ENCODE peak calls at places on chromosomes 1 and 21, in eight cellular contexts. B is GM13976; S is naive B cell; U is EL; Y is body of pancreas; E is activated naive CD8-positive, alpha-beta T cell treated with anti-CD3 and anti-CD28 coated beads, Interleukin-2, amount 10 ng/mL, durations not matched to agents 7 days and 5 days; G is RPMI7951; O is HuH-7.5. Q is an unnamed sample.

GRCh38 chr1:59769412-59770095 is 45.2 kb upstream of the HOOK1 start:
- DNase-seq in B (no peak), S (no peak), U (no peak), Y (no peak), E (no peak), G (peak), O (no peak), Q (no peak)

GRCh38 chr1:116246174-116246573 is 126.9 kb upstream of the ATP1A1 start:
- DNase-seq in B (no peak), S (no peak), U (no peak), Y (no peak), E (no peak), G (no peak), O (no peak), Q (no peak)

GRCh38 chr1:93061895-93062792 is 16.9 kb upstream of the MTF2 start:
- DNase-seq in B (peak), S (peak), U (peak), Y (peak), E (no peak), G (peak), O (no peak), Q (peak)

GRCh38 chr1:1627261-1627841 is 4.6 kb upstream of the MMP23B start:
- DNase-seq in B (no peak), S (no peak), U (no peak), Y (no peak), E (peak), G (no peak), O (no peak), Q (no peak)

GRCh38 chr1:29513357-29513756 is 277.0 kb downstream of the PTPRU start:
- DNase-seq in B (peak), S (no peak), U (peak), Y (peak), E (no peak), G (peak), O (peak), Q (peak)

GRCh38 chr1:188425687-188426086 is 1596.9 kb downstream of the PLA2G4A start:
- DNase-seq in B (no peak), S (no peak), U (peak), Y (no peak), E (no peak), G (no peak), O (no peak), Q (no peak)

GRCh38 chr1:100720751-100721150 is 1.2 kb downstream of the VCAM1 start:
- DNase-seq in B (no peak), S (no peak), U (no peak), Y (no peak), E (no peak), G (no peak), O (no peak), Q (no peak)

GRCh38 chr1:20356850-20357459 is 66.3 kb downstream of the VWA5B1 start:
- DNase-seq in B (no peak), S (no peak), U (no peak), Y (no peak), E (no peak), G (no peak), O (no peak), Q (no peak)

GRCh38 chr21:41396452-41397107 is 29.5 kb upstream of the MX1 start:
- DNase-seq in B (no peak), S (no peak), U (peak), Y (peak), E (no peak), G (peak), O (no peak), Q (no peak)

GRCh38 chr1:27122652-27123051 is 32.3 kb downstream of the SLC9A1 start:
- DNase-seq in B (no peak), S (no peak), U (peak), Y (peak), E (no peak), G (peak), O (peak), Q (peak)

GRCh38 chr1:145795257-145795881 is 28.5 kb downstream of the RNF115 start:
- DNase-seq in B (no peak), S (no peak), U (no peak), Y (no peak), E (no peak), G (no peak), O (no peak), Q (no peak)

GRCh38 chr1:56123421-56123820 is 455.9 kb downstream of the PLPP3 start:
- DNase-seq in B (no peak), S (no peak), U (peak), Y (no peak), E (no peak), G (peak), O (no peak), Q (no peak)

GRCh38 chr1:32063261-32063681 is 9.5 kb upstream of the TMEM39B start:
- DNase-seq in B (peak), S (peak), U (peak), Y (no peak), E (no peak), G (peak), O (peak), Q (peak)

GRCh38 chr1:232334811-232335210 is 295.1 kb downstream of the SIPA1L2 start:
- DNase-seq in B (no peak), S (no peak), U (no peak), Y (no peak), E (no peak), G (no peak), O (no peak), Q (no peak)

GRCh38 chr1:205664399-205665108 is 15.8 kb downstream of the SLC45A3 start:
- DNase-seq in B (no peak), S (no peak), U (no peak), Y (peak), E (no peak), G (no peak), O (no peak), Q (peak)

GRCh38 chr1:25468037-25468436 is 37.3 kb downstream of the MACO1 start:
- DNase-seq in B (no peak), S (no peak), U (no peak), Y (peak), E (no peak), G (no peak), O (no peak), Q (no peak)

GRCh38 chr1:156599811-156600210 is 1.5 kb downstream of the GPATCH4 start:
- DNase-seq in B (peak), S (peak), U (no peak), Y (no peak), E (no peak), G (no peak), O (no peak), Q (peak)

GRCh38 chr1:156594124-156594678 is 2.6 kb downstream of the NAXE start:
- DNase-seq in B (no peak), S (no peak), U (no peak), Y (no peak), E (no peak), G (no peak), O (no peak), Q (no peak)

GRCh38 chr1:70840260-70840953 is 207.2 kb downstream of the PTGER3 start:
- DNase-seq in B (no peak), S (no peak), U (peak), Y (no peak), E (no peak), G (no peak), O (no peak), Q (no peak)

GRCh38 chr1:23913212-23913880 is at the start of gene CNR2:
- DNase-seq in B (no peak), S (peak), U (no peak), Y (no peak), E (peak), G (no peak), O (no peak), Q (no peak)

GRCh38 chr1:40107290-40107959 is 10.4 kb upstream of the PPT1 start:
- DNase-seq in B (no peak), S (no peak), U (no peak), Y (peak), E (no peak), G (no peak), O (no peak), Q (no peak)